ENCODE peak calls at places on chromosomes 2 and 18, in eight cellular contexts. One of them, this sample, is unnamed.

GRCh38 chr2:47223980-47224379 is 68.9 kb upstream of the STPG4 start:
- DNase-seq in endothelial cell: no peak
- DNase-seq in tibial nerve: no peak
- DNase-seq in WTC11: no peak
- DNase-seq in mammary epithelial cell: no peak
- DNase-seq in CD4-positive, alpha-beta T cell: no peak
- DNase-seq in AG04449: no peak
- DNase-seq in lung: no peak
- DNase-seq in this sample: no peak

GRCh38 chr2:31429759-31430438 is 15.4 kb upstream of the XDH start:
- DNase-seq in endothelial cell: no peak
- DNase-seq in tibial nerve: no peak
- DNase-seq in WTC11: no peak
- DNase-seq in mammary epithelial cell: peak
- DNase-seq in CD4-positive, alpha-beta T cell: no peak
- DNase-seq in AG04449: no peak
- DNase-seq in lung: no peak
- DNase-seq in this sample: peak

GRCh38 chr18:9343577-9343976 is 9.0 kb downstream of the TWSG1 start:
- DNase-seq in endothelial cell: no peak
- DNase-seq in tibial nerve: no peak
- DNase-seq in WTC11: no peak
- DNase-seq in mammary epithelial cell: no peak
- DNase-seq in CD4-positive, alpha-beta T cell: no peak
- DNase-seq in AG04449: no peak
- DNase-seq in lung: no peak
- DNase-seq in this sample: no peak

GRCh38 chr2:32947076-32947483 is 327 bp downstream of the LTBP1 start:
- DNase-seq in endothelial cell: peak
- DNase-seq in tibial nerve: no peak
- DNase-seq in WTC11: no peak
- DNase-seq in mammary epithelial cell: no peak
- DNase-seq in CD4-positive, alpha-beta T cell: no peak
- DNase-seq in AG04449: no peak
- DNase-seq in lung: peak
- DNase-seq in this sample: no peak

GRCh38 chr2:181621779-181622490 is 35.0 kb downstream of the CERKL start:
- DNase-seq in endothelial cell: no peak
- DNase-seq in tibial nerve: no peak
- DNase-seq in WTC11: no peak
- DNase-seq in mammary epithelial cell: no peak
- DNase-seq in CD4-positive, alpha-beta T cell: no peak
- DNase-seq in AG04449: no peak
- DNase-seq in lung: no peak
- DNase-seq in this sample: no peak

GRCh38 chr2:71281950-71282349 is 49.6 kb upstream of the ZNF638 start:
- DNase-seq in endothelial cell: no peak
- DNase-seq in tibial nerve: no peak
- DNase-seq in WTC11: no peak
- DNase-seq in mammary epithelial cell: no peak
- DNase-seq in CD4-positive, alpha-beta T cell: no peak
- DNase-seq in AG04449: no peak
- DNase-seq in lung: no peak
- DNase-seq in this sample: no peak

GRCh38 chr18:50622865-50623393 is 63.0 kb downstream of the MAPK4 start:
- DNase-seq in endothelial cell: no peak
- DNase-seq in tibial nerve: no peak
- DNase-seq in WTC11: no peak
- DNase-seq in mammary epithelial cell: no peak
- DNase-seq in CD4-positive, alpha-beta T cell: no peak
- DNase-seq in AG04449: no peak
- DNase-seq in lung: no peak
- DNase-seq in this sample: no peak

GRCh38 chr2:227365833-227366232 is 13.3 kb downstream of the TM4SF20 start:
- DNase-seq in endothelial cell: no peak
- DNase-seq in tibial nerve: no peak
- DNase-seq in WTC11: no peak
- DNase-seq in mammary epithelial cell: no peak
- DNase-seq in CD4-positive, alpha-beta T cell: no peak
- DNase-seq in AG04449: no peak
- DNase-seq in lung: no peak
- DNase-seq in this sample: no peak

GRCh38 chr2:118242216-118242615 is 153.9 kb downstream of the INSIG2 start:
- DNase-seq in endothelial cell: no peak
- DNase-seq in tibial nerve: no peak
- DNase-seq in WTC11: no peak
- DNase-seq in mammary epithelial cell: peak
- DNase-seq in CD4-positive, alpha-beta T cell: no peak
- DNase-seq in AG04449: no peak
- DNase-seq in lung: no peak
- DNase-seq in this sample: no peak

GRCh38 chr2:108447947-108448677 is 894 bp upstream of the GCC2 start:
- DNase-seq in endothelial cell: no peak
- DNase-seq in tibial nerve: no peak
- DNase-seq in WTC11: no peak
- DNase-seq in mammary epithelial cell: no peak
- DNase-seq in CD4-positive, alpha-beta T cell: no peak
- DNase-seq in AG04449: no peak
- DNase-seq in lung: peak
- DNase-seq in this sample: no peak

GRCh38 chr18:48293954-48294893 is 115.0 kb downstream of the ZBTB7C start:
- DNase-seq in endothelial cell: no peak
- DNase-seq in tibial nerve: no peak
- DNase-seq in WTC11: no peak
- DNase-seq in mammary epithelial cell: peak
- DNase-seq in CD4-positive, alpha-beta T cell: no peak
- DNase-seq in AG04449: no peak
- DNase-seq in lung: peak
- DNase-seq in this sample: no peak

GRCh38 chr2:85444629-85445028 is 26.1 kb downstream of the SH2D6 start:
- DNase-seq in endothelial cell: no peak
- DNase-seq in tibial nerve: no peak
- DNase-seq in WTC11: no peak
- DNase-seq in mammary epithelial cell: no peak
- DNase-seq in CD4-positive, alpha-beta T cell: no peak
- DNase-seq in AG04449: no peak
- DNase-seq in lung: no peak
- DNase-seq in this sample: no peak

GRCh38 chr2:2845796-2846315 is 514.8 kb upstream of the MYT1L start:
- DNase-seq in endothelial cell: no peak
- DNase-seq in tibial nerve: no peak
- DNase-seq in WTC11: no peak
- DNase-seq in mammary epithelial cell: no peak
- DNase-seq in CD4-positive, alpha-beta T cell: no peak
- DNase-seq in AG04449: no peak
- DNase-seq in lung: no peak
- DNase-seq in this sample: no peak

GRCh38 chr2:2845267-2845666 is 514.2 kb upstream of the MYT1L start:
- DNase-seq in endothelial cell: no peak
- DNase-seq in tibial nerve: no peak
- DNase-seq in WTC11: no peak
- DNase-seq in mammary epithelial cell: no peak
- DNase-seq in CD4-positive, alpha-beta T cell: no peak
- DNase-seq in AG04449: no peak
- DNase-seq in lung: no peak
- DNase-seq in this sample: no peak

GRCh38 chr2:2846379-2847130 is 515.5 kb upstream of the MYT1L start:
- DNase-seq in endothelial cell: no peak
- DNase-seq in tibial nerve: no peak
- DNase-seq in WTC11: no peak
- DNase-seq in mammary epithelial cell: peak
- DNase-seq in CD4-positive, alpha-beta T cell: no peak
- DNase-seq in AG04449: no peak
- DNase-seq in lung: peak
- DNase-seq in this sample: no peak

GRCh38 chr2:2842466-2842865 is 511.4 kb upstream of the MYT1L start:
- DNase-seq in endothelial cell: no peak
- DNase-seq in tibial nerve: no peak
- DNase-seq in WTC11: no peak
- DNase-seq in mammary epithelial cell: no peak
- DNase-seq in CD4-positive, alpha-beta T cell: no peak
- DNase-seq in AG04449: no peak
- DNase-seq in lung: no peak
- DNase-seq in this sample: no peak

DNA sequence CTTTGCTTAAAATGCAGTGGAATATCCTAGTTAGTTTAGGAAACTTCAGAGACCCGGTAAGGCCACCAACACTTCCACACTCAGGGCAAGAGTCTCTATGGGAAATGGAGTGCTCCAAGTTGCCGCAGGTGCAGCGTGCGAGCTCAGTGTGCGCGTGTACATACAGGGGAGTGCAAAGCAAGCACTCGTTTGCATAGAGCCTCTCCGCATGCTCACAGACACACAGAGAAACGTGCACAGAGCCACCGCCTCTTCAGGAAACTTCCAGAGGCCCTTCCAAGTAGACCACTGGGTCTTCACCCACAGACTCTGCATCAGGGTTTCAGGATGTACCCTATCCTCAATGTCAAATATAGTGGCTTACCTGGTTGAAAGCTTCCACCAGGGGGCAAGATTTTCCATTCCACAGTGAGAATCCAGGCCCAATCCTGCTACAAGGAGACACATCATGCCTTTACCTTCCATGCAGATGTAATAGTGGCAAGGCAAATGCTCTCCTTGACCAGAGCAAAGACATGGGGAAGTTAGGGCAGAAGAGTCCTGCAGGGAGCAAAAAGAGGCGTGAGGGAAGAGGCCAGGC is 513.0 kb upstream of the MYT1L start:
- DNase-seq in endothelial cell: peak
- DNase-seq in tibial nerve: no peak
- DNase-seq in WTC11: peak
- DNase-seq in mammary epithelial cell: no peak
- DNase-seq in CD4-positive, alpha-beta T cell: no peak
- DNase-seq in AG04449: no peak
- DNase-seq in lung: no peak
- DNase-seq in this sample: no peak
- TF ChIP-seq CTCF in endothelial cell: peak
- TF ChIP-seq CTCF in tibial nerve: no peak
- TF ChIP-seq CTCF in WTC11: peak
- TF ChIP-seq CTCF in mammary epithelial cell: no peak
- TF ChIP-seq CTCF in CD4-positive, alpha-beta T cell: no peak
- TF ChIP-seq CTCF in AG04449: no peak
- TF ChIP-seq CTCF in lung: no peak
- TF ChIP-seq CTCF in this sample: peak

DNA sequence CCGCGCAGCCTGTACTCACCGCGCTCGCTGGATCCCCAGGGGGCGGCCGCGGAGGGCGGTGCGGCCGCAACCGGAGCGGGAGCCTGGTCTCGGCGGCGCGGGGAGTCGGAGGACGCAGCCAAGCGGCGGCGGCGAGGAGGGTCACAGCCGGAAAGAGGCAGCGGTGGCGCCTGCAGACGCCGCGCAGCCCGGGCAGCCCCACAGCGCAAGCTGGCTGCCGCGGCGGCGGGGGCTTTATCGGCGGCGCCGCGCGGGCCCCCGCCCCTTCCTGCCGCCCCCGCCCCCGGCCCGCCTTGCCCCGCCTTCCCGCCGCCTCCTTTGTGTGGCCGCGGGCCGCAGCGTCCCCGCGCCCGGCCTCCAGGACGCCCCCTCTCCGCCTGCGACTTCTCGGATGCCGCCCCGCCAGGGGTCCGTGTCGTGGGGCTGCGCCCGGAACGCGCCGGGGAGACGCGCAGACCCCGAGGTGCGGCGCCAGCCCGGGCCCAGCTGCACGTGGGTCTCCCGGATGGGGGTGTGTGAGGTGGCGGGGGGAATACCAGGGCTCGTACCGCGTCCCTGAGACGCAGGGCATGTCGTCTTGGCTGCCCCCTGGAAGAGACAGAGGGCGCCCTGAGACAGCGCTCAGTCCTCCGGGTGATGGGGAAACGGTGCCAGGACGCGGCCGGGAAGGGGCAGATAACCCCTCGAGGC is at the start of gene SERPINE2:
- DNase-seq in endothelial cell: peak
- DNase-seq in tibial nerve: peak
- DNase-seq in WTC11: peak
- DNase-seq in mammary epithelial cell: peak
- DNase-seq in CD4-positive, alpha-beta T cell: peak
- DNase-seq in AG04449: no peak
- DNase-seq in lung: no peak
- DNase-seq in this sample: no peak
- TF ChIP-seq CTCF in endothelial cell: no peak
- TF ChIP-seq CTCF in tibial nerve: peak
- TF ChIP-seq CTCF in WTC11: no peak
- TF ChIP-seq CTCF in mammary epithelial cell: no peak
- TF ChIP-seq CTCF in CD4-positive, alpha-beta T cell: no peak
- TF ChIP-seq CTCF in AG04449: peak
- TF ChIP-seq CTCF in lung: no peak
- TF ChIP-seq CTCF in this sample: peak

DNA sequence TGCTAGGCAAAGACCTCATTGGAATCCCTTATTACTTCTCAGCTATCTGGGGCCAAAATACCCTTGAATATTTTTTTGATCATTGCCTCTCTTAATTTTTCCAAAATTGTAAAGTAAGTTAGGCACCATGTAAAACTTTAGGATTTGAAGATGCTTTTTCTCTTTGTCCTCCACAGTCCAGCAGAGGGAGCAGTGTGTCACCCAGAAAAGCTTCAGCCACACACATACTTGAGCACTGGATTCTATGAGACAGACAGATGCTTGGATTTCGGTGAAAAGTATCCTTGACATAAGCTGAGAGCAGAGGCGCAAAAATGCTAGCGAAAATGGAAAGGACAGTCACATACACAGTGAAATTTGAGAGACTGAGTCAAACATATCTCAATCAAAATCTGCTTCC is 74.7 kb upstream of the KCNJ3 start:
- DNase-seq in endothelial cell: peak
- DNase-seq in tibial nerve: peak
- DNase-seq in WTC11: peak
- DNase-seq in mammary epithelial cell: peak
- DNase-seq in CD4-positive, alpha-beta T cell: no peak
- DNase-seq in AG04449: no peak
- DNase-seq in lung: no peak
- DNase-seq in this sample: peak
- TF ChIP-seq CTCF in endothelial cell: peak
- TF ChIP-seq CTCF in tibial nerve: peak
- TF ChIP-seq CTCF in WTC11: peak
- TF ChIP-seq CTCF in mammary epithelial cell: peak
- TF ChIP-seq CTCF in CD4-positive, alpha-beta T cell: no peak
- TF ChIP-seq CTCF in AG04449: no peak
- TF ChIP-seq CTCF in lung: peak
- TF ChIP-seq CTCF in this sample: peak

DNA sequence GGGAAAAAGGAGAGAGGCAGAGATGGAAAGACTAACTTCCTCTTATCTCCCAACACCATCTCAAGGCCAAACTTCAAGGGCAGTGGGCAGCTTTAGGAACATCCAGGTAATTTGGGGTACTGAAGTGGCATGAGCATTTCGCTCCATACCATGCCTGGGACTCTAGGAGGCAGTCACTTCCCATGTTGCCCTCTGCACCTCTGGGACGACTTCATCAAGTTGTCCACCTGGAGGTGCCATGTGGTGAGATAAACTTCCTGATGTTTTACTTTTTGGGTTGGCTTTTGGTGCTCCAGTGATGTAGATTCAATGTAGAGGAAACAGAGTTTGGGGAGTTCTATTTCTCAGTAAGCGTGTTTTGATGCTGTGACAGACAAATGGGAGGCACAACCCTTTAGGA is 56.3 kb upstream of the UPP2 start:
- DNase-seq in endothelial cell: no peak
- DNase-seq in tibial nerve: no peak
- DNase-seq in WTC11: peak
- DNase-seq in mammary epithelial cell: no peak
- DNase-seq in CD4-positive, alpha-beta T cell: no peak
- DNase-seq in AG04449: no peak
- DNase-seq in lung: no peak
- DNase-seq in this sample: no peak
- TF ChIP-seq CTCF in endothelial cell: no peak
- TF ChIP-seq CTCF in tibial nerve: no peak
- TF ChIP-seq CTCF in WTC11: no peak
- TF ChIP-seq CTCF in mammary epithelial cell: no peak
- TF ChIP-seq CTCF in CD4-positive, alpha-beta T cell: no peak
- TF ChIP-seq CTCF in AG04449: no peak
- TF ChIP-seq CTCF in lung: no peak
- TF ChIP-seq CTCF in this sample: peak